ENCODE peak calls at places on chromosomes 2 and 18, in nine cellular contexts. One of them, this sample, is unnamed.

GRCh38 chr18:28086530-28087172 is 90.3 kb downstream of the CDH2 start:
- DNase-seq in brain microvascular endothelial cell: peak
- DNase-seq in fibroblast of mammary gland: peak
- DNase-seq in GM23338: peak
- DNase-seq in tibial artery: no peak
- DNase-seq in A549: no peak
- DNase-seq in foreskin fibroblast: peak
- DNase-seq in left ventricle myocardium inferior: no peak
- DNase-seq in GM12864: no peak
- DNase-seq in this sample: no peak

GRCh38 chr18:24315170-24315569 is 82.5 kb downstream of the OSBPL1A start:
- DNase-seq in brain microvascular endothelial cell: peak
- DNase-seq in fibroblast of mammary gland: peak
- DNase-seq in GM23338: no peak
- DNase-seq in tibial artery: no peak
- DNase-seq in A549: no peak
- DNase-seq in foreskin fibroblast: peak
- DNase-seq in left ventricle myocardium inferior: no peak
- DNase-seq in GM12864: no peak
- DNase-seq in this sample: no peak

GRCh38 chr18:5146093-5146492 is 51.0 kb downstream of the AKAIN1 start:
- DNase-seq in brain microvascular endothelial cell: no peak
- DNase-seq in fibroblast of mammary gland: no peak
- DNase-seq in GM23338: no peak
- DNase-seq in tibial artery: no peak
- DNase-seq in A549: no peak
- DNase-seq in foreskin fibroblast: no peak
- DNase-seq in left ventricle myocardium inferior: no peak
- DNase-seq in GM12864: no peak
- DNase-seq in this sample: no peak

GRCh38 chr2:239234151-239234825 is 166.5 kb downstream of the HDAC4 start:
- DNase-seq in brain microvascular endothelial cell: no peak
- DNase-seq in fibroblast of mammary gland: no peak
- DNase-seq in GM23338: no peak
- DNase-seq in tibial artery: no peak
- DNase-seq in A549: no peak
- DNase-seq in foreskin fibroblast: no peak
- DNase-seq in left ventricle myocardium inferior: no peak
- DNase-seq in GM12864: no peak
- DNase-seq in this sample: no peak

GRCh38 chr2:181419124-181419855 is 37.9 kb upstream of the ITGA4 start:
- DNase-seq in brain microvascular endothelial cell: no peak
- DNase-seq in fibroblast of mammary gland: no peak
- DNase-seq in GM23338: no peak
- DNase-seq in tibial artery: no peak
- DNase-seq in A549: no peak
- DNase-seq in foreskin fibroblast: no peak
- DNase-seq in left ventricle myocardium inferior: no peak
- DNase-seq in GM12864: no peak
- DNase-seq in this sample: no peak

GRCh38 chr2:213247566-213247965 is 36.7 kb upstream of the SPAG16 start:
- DNase-seq in brain microvascular endothelial cell: no peak
- DNase-seq in fibroblast of mammary gland: peak
- DNase-seq in GM23338: no peak
- DNase-seq in tibial artery: no peak
- DNase-seq in A549: no peak
- DNase-seq in foreskin fibroblast: no peak
- DNase-seq in left ventricle myocardium inferior: no peak
- DNase-seq in GM12864: no peak
- DNase-seq in this sample: no peak

GRCh38 chr2:44362207-44363015 is 664 bp downstream of the CAMKMT start:
- DNase-seq in brain microvascular endothelial cell: peak
- DNase-seq in fibroblast of mammary gland: peak
- DNase-seq in GM23338: peak
- DNase-seq in tibial artery: peak
- DNase-seq in A549: peak
- DNase-seq in foreskin fibroblast: peak
- DNase-seq in left ventricle myocardium inferior: peak
- DNase-seq in GM12864: peak
- DNase-seq in this sample: peak

GRCh38 chr2:28300921-28301341 is 91.7 kb upstream of the FOSL2 start:
- DNase-seq in brain microvascular endothelial cell: no peak
- DNase-seq in fibroblast of mammary gland: peak
- DNase-seq in GM23338: no peak
- DNase-seq in tibial artery: no peak
- DNase-seq in A549: no peak
- DNase-seq in foreskin fibroblast: peak
- DNase-seq in left ventricle myocardium inferior: no peak
- DNase-seq in GM12864: no peak
- DNase-seq in this sample: no peak

GRCh38 chr2:235066895-235067294 is 115.1 kb downstream of the SH3BP4 start:
- DNase-seq in brain microvascular endothelial cell: no peak
- DNase-seq in fibroblast of mammary gland: no peak
- DNase-seq in GM23338: no peak
- DNase-seq in tibial artery: no peak
- DNase-seq in A549: no peak
- DNase-seq in foreskin fibroblast: no peak
- DNase-seq in left ventricle myocardium inferior: no peak
- DNase-seq in GM12864: no peak
- DNase-seq in this sample: peak

GRCh38 chr2:144404621-144405312 is 115.2 kb downstream of the ZEB2 start:
- DNase-seq in brain microvascular endothelial cell: no peak
- DNase-seq in fibroblast of mammary gland: no peak
- DNase-seq in GM23338: no peak
- DNase-seq in tibial artery: no peak
- DNase-seq in A549: no peak
- DNase-seq in foreskin fibroblast: no peak
- DNase-seq in left ventricle myocardium inferior: no peak
- DNase-seq in GM12864: no peak
- DNase-seq in this sample: no peak

GRCh38 chr18:34548120-34548972 is 161.8 kb upstream of the DTNA start:
- DNase-seq in brain microvascular endothelial cell: no peak
- DNase-seq in fibroblast of mammary gland: no peak
- DNase-seq in GM23338: peak
- DNase-seq in tibial artery: no peak
- DNase-seq in A549: no peak
- DNase-seq in foreskin fibroblast: no peak
- DNase-seq in left ventricle myocardium inferior: no peak
- DNase-seq in GM12864: no peak
- DNase-seq in this sample: no peak

GRCh38 chr2:10297950-10298349 is 4.8 kb upstream of the HPCAL1 start:
- DNase-seq in brain microvascular endothelial cell: peak
- DNase-seq in fibroblast of mammary gland: peak
- DNase-seq in GM23338: no peak
- DNase-seq in tibial artery: no peak
- DNase-seq in A549: peak
- DNase-seq in foreskin fibroblast: peak
- DNase-seq in left ventricle myocardium inferior: no peak
- DNase-seq in GM12864: no peak
- DNase-seq in this sample: no peak

GRCh38 chr2:11405599-11406491 is 60.1 kb downstream of the E2F6 start:
- DNase-seq in brain microvascular endothelial cell: no peak
- DNase-seq in fibroblast of mammary gland: no peak
- DNase-seq in GM23338: no peak
- DNase-seq in tibial artery: no peak
- DNase-seq in A549: no peak
- DNase-seq in foreskin fibroblast: no peak
- DNase-seq in left ventricle myocardium inferior: no peak
- DNase-seq in GM12864: no peak
- DNase-seq in this sample: no peak

GRCh38 chr2:161710131-161710915 is 86.1 kb downstream of the SLC4A10 start:
- DNase-seq in brain microvascular endothelial cell: no peak
- DNase-seq in fibroblast of mammary gland: peak
- DNase-seq in GM23338: no peak
- DNase-seq in tibial artery: no peak
- DNase-seq in A549: no peak
- DNase-seq in foreskin fibroblast: peak
- DNase-seq in left ventricle myocardium inferior: no peak
- DNase-seq in GM12864: no peak
- DNase-seq in this sample: no peak

GRCh38 chr2:179655627-179656026 is 205.8 kb downstream of the ZNF385B start:
- DNase-seq in brain microvascular endothelial cell: no peak
- DNase-seq in fibroblast of mammary gland: peak
- DNase-seq in GM23338: no peak
- DNase-seq in tibial artery: no peak
- DNase-seq in A549: peak
- DNase-seq in foreskin fibroblast: peak
- DNase-seq in left ventricle myocardium inferior: no peak
- DNase-seq in GM12864: no peak
- DNase-seq in this sample: no peak

GRCh38 chr2:206423147-206423546 is 20.2 kb upstream of the ADAM23 start:
- DNase-seq in brain microvascular endothelial cell: peak
- DNase-seq in fibroblast of mammary gland: peak
- DNase-seq in GM23338: peak
- DNase-seq in tibial artery: no peak
- DNase-seq in A549: peak
- DNase-seq in foreskin fibroblast: no peak
- DNase-seq in left ventricle myocardium inferior: no peak
- DNase-seq in GM12864: no peak
- DNase-seq in this sample: no peak

GRCh38 chr2:142682528-142682927 is 194.9 kb upstream of the KYNU start:
- DNase-seq in brain microvascular endothelial cell: peak
- DNase-seq in fibroblast of mammary gland: peak
- DNase-seq in GM23338: no peak
- DNase-seq in tibial artery: no peak
- DNase-seq in A549: peak
- DNase-seq in foreskin fibroblast: peak
- DNase-seq in left ventricle myocardium inferior: no peak
- DNase-seq in GM12864: peak
- DNase-seq in this sample: no peak
- TF ChIP-seq CTCF in brain microvascular endothelial cell: peak
- TF ChIP-seq CTCF in fibroblast of mammary gland: no peak
- TF ChIP-seq CTCF in GM23338: no peak
- TF ChIP-seq CTCF in tibial artery: peak
- TF ChIP-seq CTCF in A549: peak
- TF ChIP-seq CTCF in foreskin fibroblast: no peak
- TF ChIP-seq CTCF in left ventricle myocardium inferior: no peak
- TF ChIP-seq CTCF in GM12864: no peak
- TF ChIP-seq CTCF in this sample: no peak

GRCh38 chr2:5076599-5076998 is 615.6 kb upstream of the SOX11 start:
- DNase-seq in brain microvascular endothelial cell: no peak
- DNase-seq in fibroblast of mammary gland: no peak
- DNase-seq in GM23338: peak
- DNase-seq in tibial artery: no peak
- DNase-seq in A549: no peak
- DNase-seq in foreskin fibroblast: no peak
- DNase-seq in left ventricle myocardium inferior: no peak
- DNase-seq in GM12864: no peak
- DNase-seq in this sample: no peak

GRCh38 chr2:5074738-5075137 is 617.4 kb upstream of the SOX11 start:
- DNase-seq in brain microvascular endothelial cell: no peak
- DNase-seq in fibroblast of mammary gland: no peak
- DNase-seq in GM23338: no peak
- DNase-seq in tibial artery: no peak
- DNase-seq in A549: no peak
- DNase-seq in foreskin fibroblast: no peak
- DNase-seq in left ventricle myocardium inferior: no peak
- DNase-seq in GM12864: no peak
- DNase-seq in this sample: no peak

DNA sequence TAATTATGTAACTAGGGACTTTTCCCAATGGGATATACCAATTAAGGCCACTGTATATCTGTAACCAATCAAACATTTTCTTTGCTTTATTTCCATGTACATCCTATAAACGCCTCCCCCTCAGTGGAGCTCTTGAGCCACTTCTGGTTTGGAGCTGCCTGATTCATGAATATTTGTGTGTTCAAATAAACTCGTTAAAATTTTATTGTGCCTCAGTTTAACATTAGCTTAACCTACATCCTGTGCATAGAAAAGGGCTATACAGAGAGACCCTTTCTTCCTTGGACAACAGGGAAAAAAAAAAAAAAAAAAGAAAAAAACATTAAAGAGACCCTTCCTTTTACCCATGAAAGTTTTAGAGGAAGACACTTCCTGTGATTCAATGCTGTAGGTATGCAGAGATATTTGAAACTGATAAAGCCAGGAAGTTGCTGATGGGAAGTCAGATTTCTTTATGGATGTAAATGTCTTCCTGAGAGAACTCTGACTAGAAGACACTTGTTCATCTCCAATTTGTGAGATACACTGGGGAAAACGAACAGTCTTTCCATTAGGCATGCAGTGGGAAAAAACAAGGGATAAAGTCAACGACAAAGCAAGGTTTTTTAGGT is 614.6 kb upstream of the SOX11 start:
- DNase-seq in brain microvascular endothelial cell: peak
- DNase-seq in fibroblast of mammary gland: no peak
- DNase-seq in GM23338: peak
- DNase-seq in tibial artery: no peak
- DNase-seq in A549: no peak
- DNase-seq in foreskin fibroblast: peak
- DNase-seq in left ventricle myocardium inferior: no peak
- DNase-seq in GM12864: no peak
- DNase-seq in this sample: no peak
- TF ChIP-seq CTCF in brain microvascular endothelial cell: peak
- TF ChIP-seq CTCF in fibroblast of mammary gland: no peak
- TF ChIP-seq CTCF in GM23338: peak
- TF ChIP-seq CTCF in tibial artery: no peak
- TF ChIP-seq CTCF in A549: no peak
- TF ChIP-seq CTCF in foreskin fibroblast: no peak
- TF ChIP-seq CTCF in left ventricle myocardium inferior: no peak
- TF ChIP-seq CTCF in GM12864: no peak
- TF ChIP-seq CTCF in this sample: no peak

GRCh38 chr2:74544634-74545033 is 9.1 kb downstream of the LOXL3 start:
- DNase-seq in brain microvascular endothelial cell: no peak
- DNase-seq in fibroblast of mammary gland: no peak
- DNase-seq in GM23338: no peak
- DNase-seq in tibial artery: no peak
- DNase-seq in A549: peak
- DNase-seq in foreskin fibroblast: no peak
- DNase-seq in left ventricle myocardium inferior: no peak
- DNase-seq in GM12864: no peak
- DNase-seq in this sample: no peak
- TF ChIP-seq CTCF in brain microvascular endothelial cell: peak
- TF ChIP-seq CTCF in fibroblast of mammary gland: peak
- TF ChIP-seq CTCF in GM23338: peak
- TF ChIP-seq CTCF in tibial artery: no peak
- TF ChIP-seq CTCF in A549: peak
- TF ChIP-seq CTCF in foreskin fibroblast: no peak
- TF ChIP-seq CTCF in left ventricle myocardium inferior: peak
- TF ChIP-seq CTCF in GM12864: peak
- TF ChIP-seq CTCF in this sample: no peak

DNA sequence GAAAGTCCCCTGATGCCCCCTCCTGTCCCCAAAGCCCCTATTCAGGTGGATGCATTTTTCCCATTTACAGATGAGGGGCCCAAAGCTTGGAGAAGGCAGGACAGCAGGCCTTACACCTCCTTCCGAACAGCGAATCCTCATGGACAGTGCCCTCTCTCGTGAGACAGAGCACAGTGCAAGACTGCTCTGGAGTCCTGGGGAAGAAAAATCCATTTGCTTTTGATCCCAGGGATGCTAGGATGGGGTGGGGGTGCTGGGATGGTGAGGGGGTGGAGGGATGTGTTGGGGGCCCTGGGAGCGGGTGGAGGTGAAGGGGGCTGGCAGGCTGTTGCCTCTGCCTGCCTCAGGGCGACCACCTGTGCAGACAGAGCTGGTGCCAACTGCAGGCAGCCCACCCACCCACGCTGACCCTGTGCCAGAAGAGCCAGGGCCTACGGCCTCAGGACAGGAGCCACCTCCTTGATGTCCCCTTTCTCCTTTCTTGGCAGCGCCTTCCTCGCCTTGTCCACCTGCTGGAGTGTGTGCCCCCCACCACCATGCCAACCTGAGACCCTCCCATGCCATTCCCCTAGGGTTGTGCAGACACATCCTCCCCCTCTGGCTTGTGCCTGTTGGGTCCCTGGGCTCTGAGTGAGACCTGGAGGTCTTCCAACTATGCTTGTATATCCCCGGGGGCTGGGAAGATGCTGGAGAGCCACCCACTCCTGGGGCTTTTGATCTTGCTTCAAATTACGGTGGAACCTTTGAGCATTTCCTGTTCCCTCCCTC is 66.3 kb upstream of the SH3RF3 start:
- DNase-seq in brain microvascular endothelial cell: no peak
- DNase-seq in fibroblast of mammary gland: no peak
- DNase-seq in GM23338: peak
- DNase-seq in tibial artery: no peak
- DNase-seq in A549: no peak
- DNase-seq in foreskin fibroblast: no peak
- DNase-seq in left ventricle myocardium inferior: no peak
- DNase-seq in GM12864: no peak
- DNase-seq in this sample: peak
- TF ChIP-seq CTCF in brain microvascular endothelial cell: no peak
- TF ChIP-seq CTCF in fibroblast of mammary gland: no peak
- TF ChIP-seq CTCF in GM23338: peak
- TF ChIP-seq CTCF in tibial artery: no peak
- TF ChIP-seq CTCF in A549: no peak
- TF ChIP-seq CTCF in foreskin fibroblast: no peak
- TF ChIP-seq CTCF in left ventricle myocardium inferior: no peak
- TF ChIP-seq CTCF in GM12864: no peak
- TF ChIP-seq CTCF in this sample: no peak